ENCODE peak calls at places on chromosomes 1 and 21, in seven cellular contexts. Z is activated CD4-positive, alpha-beta memory T cell treated with anti-CD3 and anti-CD28 coated beads, Interleukin-2, amount 10 ng/mL, durations not matched to agents 7 days and 5 days; R is left cardiac atrium; L is central memory CD4-positive, alpha-beta T cell; T is ecto neural progenitor cell; H is adrenal gland; P is astrocyte of the spinal cord. J is an unnamed sample.

GRCh38 chr1:212281589-212281988 is 3.6 kb upstream of the PPP2R5A start:
- DNase-seq in T (no peak), P (no peak), Z (no peak), H (no peak), R (no peak), L (no peak), J (no peak)

GRCh38 chr1:220902916-220903315 is 23.7 kb downstream of the HLX start:
- DNase-seq in L (no peak), T (no peak), P (no peak), Z (no peak), H (no peak), R (no peak), J (no peak)

GRCh38 chr1:39688706-39689105 is 2.5 kb downstream of the HPCAL4 start:
- DNase-seq in H (no peak), Z (no peak), P (no peak), T (no peak), L (no peak), R (no peak), J (no peak)

GRCh38 chr21:38664821-38665220 is 140.9 kb upstream of the ETS2 start:
- DNase-seq in R (no peak), T (no peak), P (no peak), L (no peak), H (no peak), Z (no peak), J (no peak)

GRCh38 chr1:155941845-155942507 is 538 bp downstream of the RXFP4 start:
- DNase-seq in R (no peak), Z (no peak), T (no peak), L (no peak), H (no peak), P (no peak), J (no peak)

GRCh38 chr1:31848381-31848897 is 32.6 kb upstream of the SPOCD1 start:
- DNase-seq in L (peak), T (no peak), H (no peak), R (no peak), P (no peak), Z (peak), J (no peak)

GRCh38 chr1:52294580-52294979 is 71.4 kb downstream of the CC2D1B start:
- DNase-seq in R (no peak), Z (no peak), L (no peak), P (no peak), H (no peak), T (no peak), J (no peak)

GRCh38 chr1:204461331-204462228 is 33.0 kb downstream of the PIK3C2B start:
- DNase-seq in H (no peak), L (peak), T (no peak), Z (peak), P (no peak), R (peak), J (no peak)

GRCh38 chr1:97943354-97943753 is 22.5 kb upstream of the DPYD start:
- DNase-seq in Z (no peak), R (no peak), L (no peak), T (no peak), P (peak), H (no peak), J (no peak)

GRCh38 chr1:225879521-225880209 is 2.5 kb downstream of the TMEM63A start:
- DNase-seq in L (no peak), H (no peak), Z (no peak), R (no peak), P (no peak), T (no peak), J (no peak)

GRCh38 chr21:31993826-31994791 is 121.3 kb downstream of the HUNK start:
- DNase-seq in P (no peak), T (no peak), L (no peak), H (no peak), Z (no peak), R (no peak), J (no peak)

GRCh38 chr1:103110701-103111100 is 2.4 kb upstream of the COL11A1 start:
- DNase-seq in Z (no peak), R (no peak), T (no peak), H (no peak), P (peak), L (no peak), J (no peak)

GRCh38 chr1:107926436-107927080 is 38.4 kb downstream of the VAV3 start:
- DNase-seq in H (no peak), P (peak), Z (no peak), R (no peak), L (no peak), T (no peak), J (no peak)

GRCh38 chr21:38277501-38278111 is 20.8 kb downstream of the KCNJ15 start:
- DNase-seq in L (no peak), Z (no peak), H (peak), T (no peak), R (peak), P (peak), J (no peak)

GRCh38 chr1:110714419-110715107 is 39.8 kb upstream of the KCNA3 start:
- DNase-seq in Z (no peak), H (no peak), P (no peak), R (no peak), L (no peak), T (no peak), J (peak)

GRCh38 chr1:20158358-20159070 is 19.4 kb downstream of the PLA2G2F start:
- DNase-seq in T (no peak), R (no peak), H (no peak), P (no peak), Z (no peak), L (no peak), J (no peak)

GRCh38 chr1:63861055-63861691 is 87.4 kb downstream of the ROR1 start:
- DNase-seq in Z (no peak), T (no peak), L (no peak), P (no peak), R (no peak), H (no peak), J (no peak)

GRCh38 chr1:2267051-2267830 is 39.1 kb downstream of the SKI start:
- DNase-seq in H (no peak), L (no peak), T (no peak), R (peak), P (no peak), Z (no peak), J (no peak)

GRCh38 chr1:96865731-96866684 is 144.4 kb downstream of the PTBP2 start:
- DNase-seq in L (no peak), R (no peak), Z (no peak), P (peak), H (no peak), T (no peak), J (no peak)

GRCh38 chr1:40312238-40313205 is 4.6 kb downstream of the COL9A2 start:
- DNase-seq in Z (peak), L (no peak), R (no peak), H (no peak), T (no peak), P (no peak), J (no peak)

J was measured in esophagus muscularis mucosa.